ENCODE peak calls at places on chromosome 18, in four cellular contexts. D is neuronal stem cell, N is K562, I is left ventricle myocardium inferior. L is an unnamed sample.

GRCh38 chr18:58792086-58792485 is 72.6 kb upstream of the ZNF532 start:
- DNase-seq in N (no peak), D (no peak), I (no peak), L (no peak)

GRCh38 chr18:78822886-78823285 is 156.7 kb upstream of the SALL3 start:
- DNase-seq in N (no peak), I (no peak), D (no peak), L (no peak)

GRCh38 chr18:23924813-23925212 is 89.7 kb upstream of the TTC39C start:
- DNase-seq in D (no peak), N (no peak), I (no peak), L (no peak)

GRCh38 chr18:58635891-58636290 is 7.0 kb upstream of the ALPK2 start:
- DNase-seq in N (no peak), I (no peak), D (no peak), L (no peak)

GRCh38 chr18:57249109-57249508 is 102.2 kb downstream of the BOD1L2 start:
- DNase-seq in N (no peak), I (no peak), D (peak; percentile 36), L (no peak)

GRCh38 chr18:63197246-63197791 is 122.2 kb downstream of the BCL2 start:
- DNase-seq in I (no peak), D (no peak), N (no peak), L (no peak)

GRCh38 chr18:59051470-59052165 is 88.1 kb upstream of the SEC11C start:
- DNase-seq in D (no peak), I (no peak), N (no peak), L (no peak)

GRCh38 chr18:28013064-28013463 is 163.9 kb downstream of the CDH2 start:
- DNase-seq in N (no peak), D (no peak), I (no peak), L (no peak)

GRCh38 chr18:70293166-70293565 is 4.3 kb downstream of the SOCS6 start:
- DNase-seq in D (no peak), N (no peak), I (no peak), L (no peak)

GRCh38 chr18:74695170-74695569 is 97.5 kb downstream of the ZNF407 start:
- DNase-seq in N (no peak), I (no peak), D (no peak), L (no peak)

GRCh38 chr18:55421612-55422381 is 166.2 kb downstream of the TCF4 start:
- DNase-seq in N (no peak), I (no peak), D (no peak), L (no peak)

GRCh38 chr18:54260376-54261072 is 8.8 kb upstream of the POLI start:
- DNase-seq in N (no peak), D (no peak), I (no peak), L (no peak)

GRCh38 chr18:55002261-55002660 is 43.0 kb upstream of the CCDC68 start:
- DNase-seq in I (no peak), D (no peak), N (no peak), L (no peak)

GRCh38 chr18:48637081-48637990 is 98.5 kb downstream of the CTIF start:
- DNase-seq in I (no peak), D (no peak), N (no peak), L (peak; percentile 71)

GRCh38 chr18:78494204-78494603 is 485.4 kb upstream of the SALL3 start:
- DNase-seq in N (no peak), I (no peak), D (no peak), L (no peak)

GRCh38 chr18:6885992-6886823 is 156.7 kb downstream of the ARHGAP28 start:
- DNase-seq in D (peak; percentile 67), I (no peak), N (peak; percentile 57), L (no peak)

GRCh38 chr18:79151191-79151590 is 82.0 kb downstream of the ATP9B start:
- DNase-seq in D (no peak), N (no peak), I (no peak), L (no peak)

GRCh38 chr18:75538727-75539126 is 111.2 kb upstream of the SMIM21 start:
- DNase-seq in I (no peak), N (no peak), D (no peak), L (no peak)

GRCh38 chr18:57311472-57311871 is 40.9 kb upstream of the ST8SIA3 start:
- DNase-seq in I (no peak), N (no peak), D (no peak), L (no peak)

GRCh38 chr18:73975266-73975665 is 172.4 kb downstream of the FBXO15 start:
- DNase-seq in D (no peak), N (no peak), I (no peak), L (no peak)

GRCh38 chr18:13439475-13439874 is 220.9 kb downstream of the LDLRAD4 start:
- DNase-seq in N (no peak), I (no peak), D (no peak), L (no peak)

GRCh38 chr18:13436596-13436995 is 218.0 kb downstream of the LDLRAD4 start:
- DNase-seq in N (no peak), D (no peak), I (no peak), L (no peak)

GRCh38 chr18:13437034-13437433 is 218.5 kb downstream of the LDLRAD4 start:
- DNase-seq in I (no peak), N (no peak), D (no peak), L (no peak)

GRCh38 chr18:13438507-13439056 is 220.0 kb downstream of the LDLRAD4 start:
- DNase-seq in D (no peak), N (no peak), I (no peak), L (no peak)

GRCh38 chr18:13437801-13438506 is 219.4 kb downstream of the LDLRAD4 start:
- DNase-seq in N (no peak), D (no peak), I (no peak), L (no peak)
- H3K27ac ChIP-seq in N (no peak overlapping the region), D (no peak overlapping the region), I (no peak overlapping the region), L (no peak overlapping the region)

DNA sequence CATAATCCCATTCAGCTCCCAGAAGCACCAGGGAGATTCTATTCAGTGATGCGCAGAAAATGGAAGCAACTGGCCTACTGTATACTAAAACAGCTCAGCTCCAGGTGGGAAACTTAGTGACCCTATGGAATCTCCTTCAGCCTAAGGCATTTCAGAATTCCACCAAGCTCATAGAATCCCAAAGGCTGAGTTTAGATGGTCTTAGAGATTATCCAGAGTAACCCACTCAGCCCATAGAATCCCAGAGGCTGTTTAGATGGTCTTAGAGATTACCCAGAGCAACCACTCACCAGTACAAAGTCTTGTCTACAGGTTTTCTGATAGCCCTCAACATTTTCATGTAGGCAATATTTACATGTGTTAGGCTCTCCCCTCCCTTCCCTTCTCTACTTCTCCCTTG is 232.0 kb upstream of the SLC14A2 start:
- DNase-seq in D (no peak), I (no peak), N (no peak), L (no peak)
- H3K4me1 ChIP-seq in D (no peaks in the 10 kb centered on the region), I (no peaks in the 10 kb centered on the region), N (no peaks in the 10 kb centered on the region), L (peaks cover 4% of the 10 kb centered on the region)

GRCh38 chr18:51151185-51151567 is 46.3 kb downstream of the MEX3C start:
- DNase-seq in I (no peak), D (no peak), N (no peak), L (no peak)
- H3K4me3 ChIP-seq in I (no peak overlapping the region), D (no peak overlapping the region), N (no peak overlapping the region), L (no peak overlapping the region)

GRCh38 chr18:34730774-34731173 is 20.7 kb downstream of the DTNA start:
- DNase-seq in N (no peak), D (no peak), I (no peak), L (no peak)
- H3K27ac ChIP-seq in N (no peak overlapping the region), D (no peak overlapping the region), I (peak overlapping the region; percentile 82), L (no peak overlapping the region)

DNA sequence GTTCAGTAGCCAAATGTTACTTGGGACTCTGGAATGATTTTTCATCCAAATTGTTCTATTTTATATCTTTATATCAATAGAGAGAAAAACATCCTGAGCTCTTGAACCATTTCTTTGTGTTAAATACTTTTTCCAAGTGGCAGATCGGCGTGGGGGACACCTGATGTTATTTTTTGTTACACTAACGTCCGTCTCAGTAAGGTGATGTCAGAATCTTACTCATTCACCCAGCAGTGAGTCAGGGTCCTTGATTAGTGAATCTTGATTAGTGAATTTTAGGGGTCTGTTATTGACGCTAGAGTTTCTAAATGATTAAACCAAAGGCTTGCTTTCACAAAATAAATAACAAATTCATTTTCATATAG is 1.7 kb downstream of the MIB1 start:
- DNase-seq in D (no peak), I (no peak), N (no peak), L (no peak)
- H3K4me1 ChIP-seq in D (peaks cover 11% of the 10 kb centered on the region), I (peaks cover 58% of the 10 kb centered on the region), N (peaks cover 14% of the 10 kb centered on the region), L (peaks cover 29% of the 10 kb centered on the region)